ENCODE peak calls at places on chromosome X, in four cellular contexts. One of them, this sample, is unnamed.

GRCh38 chrX:37755073-37755472 is 24.8 kb upstream of the CYBB start:
- DNase-seq in astrocyte: no peak
- DNase-seq in adrenal gland: no peak
- DNase-seq in IMR-90: no peak
- DNase-seq in this sample: no peak

GRCh38 chrX:133054761-133055385 is 42.0 kb downstream of the USP26 start:
- DNase-seq in adrenal gland: no peak
- DNase-seq in IMR-90: no peak
- DNase-seq in astrocyte: no peak
- DNase-seq in this sample: no peak

GRCh38 chrX:3415011-3415410 is 68.6 kb upstream of the MXRA5 start:
- DNase-seq in astrocyte: peak; percentile 8
- DNase-seq in IMR-90: no peak
- DNase-seq in adrenal gland: no peak
- DNase-seq in this sample: no peak

GRCh38 chrX:13285693-13286092 is 34.2 kb downstream of the ATXN3L start:
- DNase-seq in astrocyte: no peak
- DNase-seq in IMR-90: no peak
- DNase-seq in adrenal gland: no peak
- DNase-seq in this sample: no peak

GRCh38 chrX:19075754-19076153 is 46.5 kb downstream of the ADGRG2 start:
- DNase-seq in IMR-90: no peak
- DNase-seq in adrenal gland: no peak
- DNase-seq in astrocyte: no peak
- DNase-seq in this sample: no peak

GRCh38 chrX:40439625-40440532 is 140.9 kb upstream of the ATP6AP2 start:
- DNase-seq in adrenal gland: no peak
- DNase-seq in astrocyte: no peak
- DNase-seq in IMR-90: no peak
- DNase-seq in this sample: no peak

GRCh38 chrX:150940844-150941495 is 42.2 kb upstream of the HMGB3 start:
- DNase-seq in astrocyte: no peak
- DNase-seq in IMR-90: no peak
- DNase-seq in adrenal gland: no peak
- DNase-seq in this sample: no peak

GRCh38 chrX:149398027-149398426 is 107.1 kb downstream of the IDS start:
- DNase-seq in astrocyte: no peak
- DNase-seq in IMR-90: no peak
- DNase-seq in adrenal gland: no peak
- DNase-seq in this sample: no peak

GRCh38 chrX:20545538-20545937 is 278.8 kb upstream of the RPS6KA3 start:
- DNase-seq in astrocyte: peak; percentile 46
- DNase-seq in IMR-90: peak; percentile 43
- DNase-seq in adrenal gland: no peak
- DNase-seq in this sample: no peak

GRCh38 chrX:123993326-123993725 is 31.8 kb downstream of the STAG2 start:
- DNase-seq in astrocyte: peak; percentile 80
- DNase-seq in IMR-90: peak; percentile 81
- DNase-seq in adrenal gland: no peak
- DNase-seq in this sample: no peak

GRCh38 chrX:123994730-123995129 is 33.2 kb downstream of the STAG2 start:
- DNase-seq in IMR-90: no peak
- DNase-seq in astrocyte: no peak
- DNase-seq in adrenal gland: no peak
- DNase-seq in this sample: no peak

GRCh38 chrX:123990169-123990568 is 28.7 kb downstream of the STAG2 start:
- DNase-seq in adrenal gland: no peak
- DNase-seq in astrocyte: no peak
- DNase-seq in IMR-90: no peak
- DNase-seq in this sample: no peak

GRCh38 chrX:123990602-123991001 is 29.1 kb downstream of the STAG2 start:
- DNase-seq in astrocyte: no peak
- DNase-seq in IMR-90: no peak
- DNase-seq in adrenal gland: no peak
- DNase-seq in this sample: no peak

GRCh38 chrX:123993904-123994635 is 32.6 kb downstream of the STAG2 start:
- DNase-seq in astrocyte: no peak
- DNase-seq in adrenal gland: no peak
- DNase-seq in IMR-90: peak; percentile 48
- DNase-seq in this sample: no peak
- H3K27ac ChIP-seq in astrocyte: no peak overlapping the region
- H3K27ac ChIP-seq in adrenal gland: no peak overlapping the region
- H3K27ac ChIP-seq in IMR-90: peak overlapping the region; percentile 37
- H3K27ac ChIP-seq in this sample: no peak overlapping the region

DNA sequence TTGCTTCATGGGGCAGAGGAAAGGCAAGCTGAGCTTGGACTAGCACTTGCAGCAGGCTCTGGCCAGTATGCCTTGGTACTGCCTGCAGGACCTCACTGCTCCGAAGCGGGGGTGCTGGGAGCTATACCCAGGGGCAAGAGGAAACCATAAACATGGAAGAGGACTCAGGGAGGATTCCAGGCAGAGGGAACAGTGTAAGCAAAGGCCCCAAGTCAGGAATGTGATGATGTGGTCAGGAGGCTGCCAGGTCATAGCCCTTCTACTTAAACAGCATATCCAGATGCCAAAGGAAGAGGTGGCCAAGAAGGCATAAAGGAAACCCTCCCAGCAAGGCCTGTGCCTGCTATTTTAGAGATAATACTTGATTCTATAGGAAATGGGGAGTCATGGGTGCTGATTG is 31.1 kb downstream of the RAB40AL start:
- DNase-seq in astrocyte: no peak
- DNase-seq in adrenal gland: no peak
- DNase-seq in IMR-90: no peak
- DNase-seq in this sample: no peak
- H3K4me1 ChIP-seq in astrocyte: no peaks in the 10 kb centered on the region
- H3K4me1 ChIP-seq in adrenal gland: no peaks in the 10 kb centered on the region
- H3K4me1 ChIP-seq in IMR-90: no peaks in the 10 kb centered on the region
- H3K4me1 ChIP-seq in this sample: no peaks in the 10 kb centered on the region

GRCh38 chrX:23896983-23897382 is 10.8 kb downstream of the APOO start:
- DNase-seq in IMR-90: no peak
- DNase-seq in astrocyte: peak; percentile 36
- DNase-seq in adrenal gland: no peak
- DNase-seq in this sample: no peak

GRCh38 chrX:23901805-23902204 is 5.9 kb downstream of the APOO start:
- DNase-seq in IMR-90: peak; percentile 77
- DNase-seq in astrocyte: peak; percentile 54
- DNase-seq in adrenal gland: peak; percentile 80
- DNase-seq in this sample: peak; percentile 54

GRCh38 chrX:23900220-23900797 is 7.4 kb downstream of the APOO start:
- DNase-seq in astrocyte: no peak
- DNase-seq in IMR-90: no peak
- DNase-seq in adrenal gland: peak; percentile 61
- DNase-seq in this sample: no peak

GRCh38 chrX:23901065-23901464 is 6.7 kb downstream of the APOO start:
- DNase-seq in astrocyte: peak; percentile 84
- DNase-seq in IMR-90: peak; percentile 84
- DNase-seq in adrenal gland: no peak
- DNase-seq in this sample: no peak

DNA sequence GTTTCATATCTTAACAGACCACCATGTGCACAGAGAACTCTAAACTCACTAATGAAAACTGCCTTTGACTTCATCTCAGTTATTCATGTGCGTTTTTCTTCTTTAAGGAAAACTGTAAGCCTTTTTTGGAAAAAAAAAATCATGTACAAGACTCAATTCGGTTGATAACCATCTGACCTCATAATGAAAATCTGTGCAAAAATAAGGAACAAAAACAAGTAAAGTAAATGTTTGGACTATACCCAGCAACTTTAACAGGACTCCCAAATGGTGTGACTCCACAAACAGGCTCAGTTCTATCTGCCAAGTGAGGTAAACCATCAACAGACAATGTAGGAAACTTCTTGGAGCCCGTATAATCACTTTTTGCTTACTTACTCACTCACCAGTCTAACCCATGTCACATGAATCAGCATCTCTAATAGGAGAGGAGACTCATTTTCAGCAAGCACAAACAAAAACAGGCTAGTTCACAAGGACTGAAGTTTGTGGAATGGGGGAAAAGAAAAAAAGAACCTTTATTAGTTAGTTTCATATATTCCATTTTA is 9.3 kb downstream of the APOO start:
- DNase-seq in astrocyte: peak; percentile 58
- DNase-seq in IMR-90: peak; percentile 64
- DNase-seq in adrenal gland: no peak
- DNase-seq in this sample: no peak
- H3K4me3 ChIP-seq in astrocyte: no peak overlapping the region
- H3K4me3 ChIP-seq in IMR-90: no peak overlapping the region
- H3K4me3 ChIP-seq in adrenal gland: no peak overlapping the region
- H3K4me3 ChIP-seq in this sample: no peak overlapping the region

DNA sequence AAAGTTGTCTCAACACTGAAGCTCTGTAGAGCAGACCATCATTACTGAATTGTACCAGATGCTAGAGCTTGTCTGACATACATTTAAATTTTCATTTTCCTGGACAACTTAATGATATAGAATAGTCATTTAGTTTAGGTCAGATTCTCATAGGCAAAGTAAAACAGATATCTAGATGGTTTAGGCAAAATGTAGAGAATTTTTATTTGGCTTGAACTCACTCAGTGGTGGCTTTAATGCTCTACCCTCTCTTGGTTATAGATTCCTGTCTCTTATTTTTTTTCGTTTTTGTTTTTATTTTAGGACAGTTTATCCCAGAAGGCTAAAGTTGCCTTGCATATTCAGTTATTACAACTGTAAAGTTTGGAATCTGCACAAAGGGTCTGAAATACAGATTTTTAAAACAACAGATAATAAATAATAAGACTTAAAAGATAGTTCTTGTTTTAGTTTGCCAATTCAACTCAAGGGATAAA is 4.0 kb upstream of the IRS4 start:
- DNase-seq in IMR-90: no peak
- DNase-seq in adrenal gland: no peak
- DNase-seq in astrocyte: no peak
- DNase-seq in this sample: no peak
- H3K27ac ChIP-seq in IMR-90: no peak overlapping the region
- H3K27ac ChIP-seq in adrenal gland: no peak overlapping the region
- H3K27ac ChIP-seq in astrocyte: no peak overlapping the region
- H3K27ac ChIP-seq in this sample: no peak overlapping the region

GRCh38 chrX:154019633-154020499 is at the start of gene IRAK1:
- DNase-seq in adrenal gland: no peak
- DNase-seq in IMR-90: peak; percentile 52
- DNase-seq in astrocyte: no peak
- DNase-seq in this sample: peak; percentile 29

GRCh38 chrX:154022108-154022507 is 2.4 kb upstream of the IRAK1 start:
- DNase-seq in astrocyte: no peak
- DNase-seq in IMR-90: no peak
- DNase-seq in adrenal gland: no peak
- DNase-seq in this sample: no peak

GRCh38 chrX:154019061-154019621 is 561 bp downstream of the IRAK1 start:
- DNase-seq in IMR-90: no peak
- DNase-seq in astrocyte: no peak
- DNase-seq in adrenal gland: no peak
- DNase-seq in this sample: no peak

GRCh38 chrX:154021131-154021611 is 1.5 kb upstream of the IRAK1 start:
- DNase-seq in IMR-90: peak; percentile 56
- DNase-seq in adrenal gland: peak; percentile 64
- DNase-seq in astrocyte: peak; percentile 58
- DNase-seq in this sample: no peak

DNA sequence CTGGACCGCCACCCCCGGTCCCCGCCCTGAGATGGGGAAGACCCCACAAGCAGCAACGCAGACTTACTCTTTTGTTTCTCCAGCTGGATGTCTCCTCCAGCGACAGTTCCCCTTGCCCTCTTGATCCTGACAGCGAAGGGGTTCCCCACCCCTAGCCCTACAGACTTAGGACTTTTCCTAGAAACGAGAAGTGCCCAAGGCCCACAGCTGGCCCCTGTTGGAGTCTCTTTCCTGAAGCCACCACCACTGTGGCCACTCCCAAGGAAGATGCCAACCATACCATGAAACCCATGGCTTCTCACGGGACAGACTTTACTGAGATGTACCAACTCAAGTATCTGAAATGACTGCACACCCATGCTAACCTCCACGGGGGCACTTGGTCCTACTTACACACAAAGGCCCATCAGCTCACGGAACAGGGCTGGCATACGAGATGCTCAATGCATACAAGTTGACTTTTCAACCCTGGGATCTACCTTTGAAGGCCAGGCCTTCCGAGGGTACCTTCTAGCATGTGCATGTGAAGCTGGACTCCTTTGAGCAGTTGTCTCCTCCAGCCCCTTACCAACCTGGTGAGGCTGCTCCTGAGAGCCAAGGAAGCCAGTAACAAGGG is 906 bp upstream of the IRAK1 start:
- DNase-seq in adrenal gland: no peak
- DNase-seq in astrocyte: no peak
- DNase-seq in IMR-90: no peak
- DNase-seq in this sample: no peak
- H3K4me1 ChIP-seq in adrenal gland: no peaks in the 10 kb centered on the region
- H3K4me1 ChIP-seq in astrocyte: peaks cover 20% of the 10 kb centered on the region
- H3K4me1 ChIP-seq in IMR-90: peaks cover 24% of the 10 kb centered on the region
- H3K4me1 ChIP-seq in this sample: no peaks in the 10 kb centered on the region

DNA sequence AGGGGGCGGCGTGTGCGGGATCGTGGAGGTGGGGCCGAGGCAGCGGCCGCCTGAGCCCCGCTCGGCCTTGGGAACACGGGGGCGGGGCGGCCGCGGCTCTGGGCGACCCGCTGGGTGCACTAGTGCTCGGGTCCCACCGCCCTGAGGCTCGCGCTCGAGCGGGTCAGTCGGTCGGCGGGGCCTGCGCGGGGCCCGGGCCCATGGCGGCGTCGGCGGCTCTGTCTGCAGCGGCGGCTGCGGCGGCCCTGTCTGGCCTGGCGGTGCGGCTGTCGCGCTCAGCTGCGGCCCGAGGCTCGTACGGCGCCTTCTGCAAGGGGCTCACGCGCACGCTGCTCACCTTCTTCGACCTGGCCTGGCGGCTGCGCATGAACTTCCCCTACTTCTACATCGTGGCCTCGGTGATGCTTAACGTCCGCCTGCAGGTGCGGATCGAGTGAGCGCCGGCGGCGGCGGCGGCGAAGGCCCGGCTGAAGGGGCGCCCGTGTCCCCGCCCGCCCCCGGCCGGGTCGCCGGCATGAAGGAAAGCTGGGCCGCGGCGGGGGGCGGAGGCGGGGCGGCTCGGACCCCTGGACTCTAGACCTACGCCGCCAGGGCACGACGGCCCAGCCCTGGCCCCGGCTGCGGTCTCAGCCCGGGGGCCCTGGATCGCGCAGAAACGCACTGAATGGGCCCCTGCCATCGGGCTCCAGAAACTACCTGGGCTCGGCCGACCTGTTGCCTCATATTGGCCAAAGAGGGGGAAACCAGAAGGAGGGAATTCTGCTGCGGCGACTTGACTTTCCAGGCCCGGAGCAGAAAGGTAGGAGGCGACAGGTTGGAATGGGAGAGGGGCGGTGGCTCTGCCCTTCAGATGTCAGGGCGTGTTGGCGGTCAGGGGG is at the start of gene SMIM10L2A:
- DNase-seq in astrocyte: no peak
- DNase-seq in IMR-90: no peak
- DNase-seq in adrenal gland: no peak
- DNase-seq in this sample: no peak
- H3K4me3 ChIP-seq in astrocyte: peak within 1 kb of the TSS; percentile 23
- H3K4me3 ChIP-seq in IMR-90: peak within 1 kb of the TSS; percentile 46
- H3K4me3 ChIP-seq in adrenal gland: no peak within 1 kb of the TSS
- H3K4me3 ChIP-seq in this sample: peak within 1 kb of the TSS; percentile 46